ENCODE peak calls at places on chromosomes 7 and 10, in nine cellular contexts. I, P, N, Q, L, M, J, D and X are unnamed samples.

GRCh38 chr7:42025635-42026375 is 211.2 kb downstream of the GLI3 start:
- DNase-seq in I (no peak), P (no peak), N (no peak), Q (no peak), L (no peak), M (peak; percentile 1), J (no peak), D (no peak), X (no peak)

GRCh38 chr7:84389242-84389641 is 194.7 kb upstream of the SEMA3A start:
- DNase-seq in I (no peak), P (no peak), N (no peak), Q (no peak), L (no peak), M (no peak), J (peak; percentile 51), D (no peak), X (no peak)

GRCh38 chr7:12635830-12636229 is 51.6 kb upstream of the ARL4A start:
- DNase-seq in I (no peak), P (no peak), N (peak; percentile 3), Q (no peak), L (no peak), M (peak; percentile 13), J (no peak), D (no peak), X (no peak)

GRCh38 chr10:49131507-49132385 is 2.1 kb downstream of the FAM170B start:
- DNase-seq in I (peak; percentile 43), P (no peak), N (no peak), Q (no peak), L (no peak), M (no peak), J (no peak), D (no peak), X (no peak)

GRCh38 chr7:18806177-18806576 is 310.6 kb downstream of the HDAC9 start:
- DNase-seq in I (no peak), P (no peak), N (no peak), Q (no peak), L (no peak), M (no peak), J (no peak), D (no peak), X (no peak)

GRCh38 chr10:129842031-129842430 is 122.0 kb downstream of the EBF3 start:
- DNase-seq in I (no peak), P (no peak), N (no peak), Q (no peak), L (no peak), M (no peak), J (no peak), D (no peak), X (no peak)

GRCh38 chr7:88357794-88358533 is 51.3 kb upstream of the STEAP4 start:
- DNase-seq in I (no peak), P (no peak), N (no peak), Q (no peak), L (no peak), M (peak; percentile 17), J (no peak), D (no peak), X (no peak)

GRCh38 chr7:104341545-104341944 is 13.1 kb downstream of the LHFPL3 start:
- DNase-seq in I (peak; percentile 88), P (no peak), N (no peak), Q (no peak), L (no peak), M (peak; percentile 1), J (peak; percentile 58), D (no peak), X (no peak)

GRCh38 chr10:62437696-62438095 is 63.5 kb downstream of the ZNF365 start:
- DNase-seq in I (no peak), P (peak; percentile 31), N (no peak), Q (peak; percentile 56), L (no peak), M (peak; percentile 67), J (peak; percentile 21), D (no peak), X (no peak)

GRCh38 chr10:129825221-129825620 is 138.9 kb downstream of the EBF3 start:
- DNase-seq in I (no peak), P (no peak), N (no peak), Q (no peak), L (no peak), M (no peak), J (no peak), D (no peak), X (no peak)

GRCh38 chr7:106770191-106770590 is 94.9 kb upstream of the PIK3CG start:
- DNase-seq in I (no peak), P (no peak), N (no peak), Q (peak; percentile 69), L (no peak), M (no peak), J (no peak), D (no peak), X (no peak)

GRCh38 chr10:6168059-6168458 is 34.7 kb upstream of the PFKFB3 start:
- DNase-seq in I (no peak), P (no peak), N (no peak), Q (no peak), L (no peak), M (no peak), J (no peak), D (no peak), X (no peak)

GRCh38 chr7:2172311-2173183 is 60.2 kb downstream of the MAD1L1 start:
- DNase-seq in I (no peak), P (no peak), N (no peak), Q (peak; percentile 36), L (no peak), M (no peak), J (peak; percentile 96), D (no peak), X (no peak)

GRCh38 chr10:119206603-119207366 is 586 bp upstream of the GRK5 start:
- DNase-seq in I (peak; percentile 88), P (peak; percentile 43), N (peak; percentile 68), Q (no peak), L (peak; percentile 88), M (peak; percentile 85), J (peak; percentile 41), D (peak; percentile 76), X (peak; percentile 84)

GRCh38 chr10:132016514-132016913 is 34.8 kb upstream of the BNIP3 start:
- DNase-seq in I (peak; percentile 65), P (no peak), N (no peak), Q (no peak), L (no peak), M (no peak), J (no peak), D (no peak), X (no peak)

GRCh38 chr10:6924166-6924565 is 344.1 kb upstream of the PRKCQ start:
- DNase-seq in I (no peak), P (no peak), N (no peak), Q (no peak), L (no peak), M (no peak), J (no peak), D (no peak), X (no peak)

GRCh38 chr10:6408799-6409198 is 171.3 kb downstream of the PRKCQ start:
- DNase-seq in I (no peak), P (no peak), N (no peak), Q (no peak), L (no peak), M (no peak), J (no peak), D (no peak), X (no peak)

GRCh38 chr7:79806161-79806734 is 328.4 kb upstream of the GNAI1 start:
- DNase-seq in I (no peak), P (no peak), N (no peak), Q (no peak), L (no peak), M (no peak), J (no peak), D (no peak), X (no peak)

GRCh38 chr10:34446046-34446445 is 369.1 kb downstream of the PARD3 start:
- DNase-seq in I (no peak), P (no peak), N (no peak), Q (no peak), L (no peak), M (no peak), J (no peak), D (no peak), X (no peak)